ENCODE peak calls at places on chromosomes 16 and 17, in ten cellular contexts. K, L, H, W, A, X, G, S, E and J are unnamed samples.

GRCh38 chr17:44360826-44361225 is 2.8 kb downstream of the FAM171A2 start:
- DNase-seq in G (no peak), A (peak; percentile 68), L (peak; percentile 14), S (no peak), H (no peak), K (peak; percentile 39), W (no peak), E (no peak), X (no peak), J (peak; percentile 53)

GRCh38 chr16:62615526-62615925 is 579.3 kb upstream of the CDH8 start:
- DNase-seq in S (no peak), G (no peak), E (no peak), K (no peak), A (no peak), L (no peak), H (no peak), W (no peak), X (no peak), J (no peak)

GRCh38 chr17:27466748-27467375 is 10.6 kb downstream of the KSR1 start:
- DNase-seq in K (no peak), A (no peak), W (peak; percentile 73), S (no peak), G (no peak), X (no peak), E (no peak), H (no peak), L (no peak), J (no peak)

GRCh38 chr17:10292057-10292931 is 80.5 kb downstream of the MYH13 start:
- DNase-seq in G (peak; percentile 79), K (peak; percentile 45), E (no peak), A (peak; percentile 26), X (no peak), L (no peak), W (no peak), H (peak; percentile 21), S (no peak), J (no peak)

GRCh38 chr17:14748036-14748715 is 447.3 kb downstream of the HS3ST3B1 start:
- DNase-seq in G (no peak), W (peak; percentile 76), K (no peak), L (no peak), X (no peak), A (no peak), S (no peak), H (no peak), E (no peak), J (no peak)

GRCh38 chr17:77317091-77317519 is 176.3 kb downstream of the SEC14L1 start:
- DNase-seq in X (no peak), G (peak; percentile 31), L (no peak), S (no peak), E (no peak), A (no peak), H (no peak), W (peak; percentile 50), K (no peak), J (no peak)

GRCh38 chr17:29726721-29727252 is 104.1 kb upstream of the CORO6 start:
- DNase-seq in L (peak; percentile 60), X (no peak), K (no peak), S (no peak), E (no peak), W (no peak), G (no peak), H (no peak), A (peak; percentile 39), J (peak; percentile 27)

GRCh38 chr17:151886-152859 is 14.8 kb downstream of the SCGB1C2 start:
- DNase-seq in E (no peak), A (peak; percentile 8), K (no peak), S (no peak), W (peak; percentile 40), L (peak; percentile 50), H (no peak), G (peak; percentile 42), X (peak; percentile 40), J (peak; percentile 20)

GRCh38 chr16:50731989-50732589 is 9.8 kb upstream of the CYLD start:
- DNase-seq in L (no peak), A (no peak), E (no peak), S (no peak), H (no peak), K (no peak), G (no peak), X (no peak), W (no peak), J (peak; percentile 10)
- H3K4me3 ChIP-seq in L (no peak overlapping the region), A (no peak overlapping the region), E (no peak overlapping the region), S (no peak overlapping the region), H (no peak overlapping the region), K (no peak overlapping the region), G (no peak overlapping the region), X (no peak overlapping the region), W (no peak overlapping the region), J (no peak overlapping the region)

GRCh38 chr17:35429702-35430101 is 2.6 kb downstream of the SLFN12 start:
- DNase-seq in L (no peak), S (no peak), X (no peak), A (no peak), W (no peak), H (no peak), E (no peak), G (no peak), K (no peak), J (no peak)

GRCh38 chr17:35438433-35438832 is 6.1 kb upstream of the SLFN12 start:
- DNase-seq in K (no peak), X (no peak), H (no peak), S (no peak), E (no peak), G (no peak), A (no peak), L (no peak), W (no peak), J (no peak)

GRCh38 chr17:35432176-35433074 is at the start of gene SLFN12:
- DNase-seq in X (peak; percentile 71), E (peak; percentile 66), K (peak; percentile 70), H (peak; percentile 88), L (peak; percentile 95), S (no peak), G (no peak), W (no peak), A (peak; percentile 98), J (peak; percentile 91)

GRCh38 chr17:35428229-35428628 is 4.1 kb downstream of the SLFN12 start:
- DNase-seq in H (no peak), S (no peak), K (no peak), E (no peak), L (no peak), W (no peak), X (no peak), A (no peak), G (no peak), J (no peak)

DNA sequence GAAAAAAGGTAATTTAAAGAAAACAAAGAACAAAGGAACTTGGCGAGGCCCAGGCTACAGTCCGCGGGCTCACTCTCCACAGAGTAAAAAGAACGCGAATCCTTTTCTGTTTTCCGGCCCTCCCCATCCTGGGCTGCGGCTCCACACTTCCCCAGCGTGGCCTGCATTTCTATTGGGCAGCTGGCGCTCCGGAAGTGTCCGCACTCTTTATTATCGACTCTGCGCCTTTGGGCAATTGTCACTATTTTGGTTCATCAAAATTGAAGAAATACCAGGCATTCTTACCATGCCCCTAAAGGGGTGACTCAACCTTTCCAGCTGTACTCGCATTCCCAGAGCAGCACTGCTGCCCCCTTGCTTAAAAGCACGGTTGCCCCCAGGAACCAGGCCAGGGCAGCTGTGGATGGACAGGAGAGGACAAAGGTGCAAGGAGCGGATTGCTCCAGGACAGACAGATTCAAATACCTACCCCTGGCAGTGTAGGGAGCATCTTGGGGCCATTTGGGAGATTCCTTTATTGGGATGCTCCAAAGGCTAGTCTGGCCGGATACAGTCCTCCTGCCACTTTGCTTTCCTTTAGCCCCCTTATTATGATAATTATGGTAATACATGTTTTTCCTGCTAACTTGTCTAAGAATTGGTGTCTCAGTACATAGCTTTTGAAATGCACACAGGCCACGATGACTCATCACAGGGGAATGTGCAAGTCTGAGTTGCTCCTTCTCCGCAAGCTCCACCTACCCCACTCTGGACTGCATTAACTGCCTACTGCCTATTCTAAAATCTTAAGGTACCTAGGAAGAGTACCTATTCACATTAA is 985 bp upstream of the SLFN12 start:
- DNase-seq in S (peak; percentile 62), L (peak; percentile 98), W (peak; percentile 70), H (peak; percentile 98), X (peak; percentile 80), E (peak; percentile 98), A (peak; percentile 100), K (peak; percentile 87), G (peak; percentile 93), J (peak; percentile 99)
- TF ChIP-seq CTCF in S (no peak), L (peak; percentile 55), W (peak; percentile 20), H (peak; percentile 51), X (no peak), E (peak; percentile 43), A (peak; percentile 31), K (no peak), G (no peak), J (peak; percentile 35)

GRCh38 chr17:68950725-68951124 is 4.5 kb downstream of the ABCA8 start:
- DNase-seq in E (no peak), S (no peak), A (no peak), G (no peak), L (no peak), X (no peak), K (no peak), W (no peak), H (no peak), J (no peak)

GRCh38 chr17:68954146-68954971 is 833 bp downstream of the ABCA8 start:
- DNase-seq in G (no peak), A (peak; percentile 15), S (no peak), L (no peak), E (no peak), K (no peak), H (no peak), W (no peak), X (no peak), J (peak; percentile 28)

GRCh38 chr17:68957944-68958343 is 2.8 kb upstream of the ABCA8 start:
- DNase-seq in X (no peak), E (no peak), L (no peak), W (no peak), S (no peak), H (no peak), K (no peak), A (no peak), G (no peak), J (no peak)

GRCh38 chr17:68955181-68955841 is at the start of gene ABCA8:
- DNase-seq in W (no peak), L (peak; percentile 86), X (no peak), A (peak; percentile 58), K (peak; percentile 42), H (no peak), E (no peak), G (no peak), S (no peak), J (peak; percentile 76)

DNA sequence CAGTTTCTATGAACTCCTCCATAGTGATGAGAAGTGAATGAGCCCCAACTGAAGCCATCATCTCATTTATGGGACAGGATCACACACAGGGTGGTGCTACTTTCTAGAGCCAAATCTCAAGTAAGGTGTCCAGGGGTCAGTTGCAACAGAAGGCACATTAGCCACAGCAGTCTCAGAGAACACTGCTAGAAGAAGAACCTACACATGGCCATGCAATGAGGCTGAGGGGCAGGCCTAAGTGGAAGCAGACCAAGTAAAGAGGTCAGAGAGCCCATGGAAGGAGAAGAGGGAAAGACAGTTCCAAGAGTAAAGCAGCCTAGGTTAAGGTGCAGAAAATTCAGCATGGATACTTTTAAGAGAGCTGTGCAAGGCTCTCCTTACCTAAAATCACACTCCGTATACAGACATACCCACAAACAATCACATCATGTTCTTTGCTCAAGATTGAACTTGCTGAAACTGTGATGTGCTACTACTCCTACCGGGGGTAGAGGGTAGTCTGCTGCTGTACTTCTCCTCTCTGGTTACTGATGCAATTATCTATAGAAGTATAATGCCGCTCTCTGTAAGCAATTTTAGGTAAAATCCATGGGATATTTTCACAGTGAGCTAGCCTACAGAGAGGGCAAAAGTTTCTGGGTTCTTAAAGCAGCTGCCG is 1.7 kb downstream of the ABCA8 start:
- DNase-seq in S (no peak), H (no peak), L (no peak), X (no peak), W (no peak), E (no peak), G (no peak), K (no peak), A (no peak), J (no peak)
- H3K4me3 ChIP-seq in S (peak overlapping the region; percentile 32), H (no peak overlapping the region), L (peak overlapping the region; percentile 39), X (no peak overlapping the region), W (peak overlapping the region; percentile 43), E (no peak overlapping the region), G (no peak overlapping the region), K (no peak overlapping the region), A (no peak overlapping the region), J (no peak overlapping the region)

GRCh38 chr17:75205793-75206163 is 299 bp downstream of the NUP85 start:
- DNase-seq in W (no peak), X (no peak), L (no peak), H (no peak), E (no peak), K (no peak), G (no peak), A (no peak), S (no peak), J (no peak)
- TF ChIP-seq CTCF in W (no peak), X (no peak), L (peak; percentile 21), H (no peak), E (no peak), K (no peak), G (no peak), A (peak; percentile 5), S (no peak), J (no peak)